ENCODE peak calls at places on chromosome 22, in four cellular contexts. One of them, this sample, is unnamed.

GRCh38 chr22:17149073-17149815 is 9.8 kb downstream of the HDHD5 start:
- DNase-seq in K562: no peak
- DNase-seq in HepG2: no peak
- DNase-seq in H1: no peak
- DNase-seq in this sample: no peak

GRCh38 chr22:17390087-17390486 is 20.8 kb downstream of the CECR2 start:
- DNase-seq in K562: no peak
- DNase-seq in HepG2: no peak
- DNase-seq in H1: no peak
- DNase-seq in this sample: no peak

GRCh38 chr22:24357547-24357946 is 69.9 kb upstream of the ADORA2A start:
- DNase-seq in K562: no peak
- DNase-seq in HepG2: no peak
- DNase-seq in H1: no peak
- DNase-seq in this sample: no peak

GRCh38 chr22:17271711-17272451 is 52.6 kb upstream of the ADA2 start:
- DNase-seq in K562: no peak
- DNase-seq in HepG2: no peak
- DNase-seq in H1: no peak
- DNase-seq in this sample: no peak

GRCh38 chr22:47323518-47323917 is 561.1 kb downstream of the TBC1D22A start:
- DNase-seq in K562: no peak
- DNase-seq in HepG2: no peak
- DNase-seq in H1: no peak
- DNase-seq in this sample: no peak

GRCh38 chr22:17063372-17064106 is 21.3 kb upstream of the IL17RA start:
- DNase-seq in K562: no peak
- DNase-seq in HepG2: no peak
- DNase-seq in H1: peak; percentile 14
- DNase-seq in this sample: no peak

GRCh38 chr22:46534901-46535630 is 2.4 kb downstream of the CELSR1 start:
- DNase-seq in K562: no peak
- DNase-seq in HepG2: no peak
- DNase-seq in H1: no peak
- DNase-seq in this sample: no peak

GRCh38 chr22:32745251-32745995 is 56.1 kb upstream of the TIMP3 start:
- DNase-seq in K562: no peak
- DNase-seq in HepG2: no peak
- DNase-seq in H1: no peak
- DNase-seq in this sample: no peak

GRCh38 chr22:19166421-19166820 is 12.1 kb downstream of the SLC25A1 start:
- DNase-seq in K562: no peak
- DNase-seq in HepG2: no peak
- DNase-seq in H1: no peak
- DNase-seq in this sample: no peak

GRCh38 chr22:18042685-18043084 is 18.3 kb upstream of the MICAL3 start:
- DNase-seq in K562: no peak
- DNase-seq in HepG2: no peak
- DNase-seq in H1: no peak
- DNase-seq in this sample: no peak

GRCh38 chr22:46985507-46985882 is 223.0 kb downstream of the TBC1D22A start:
- DNase-seq in K562: no peak
- DNase-seq in HepG2: no peak
- DNase-seq in H1: no peak
- DNase-seq in this sample: no peak

GRCh38 chr22:19412934-19413333 is 18.6 kb downstream of the HIRA start:
- DNase-seq in K562: no peak
- DNase-seq in HepG2: no peak
- DNase-seq in H1: no peak
- DNase-seq in this sample: no peak

GRCh38 chr22:41028841-41029240 is 63.6 kb upstream of the EP300 start:
- DNase-seq in K562: no peak
- DNase-seq in HepG2: peak; percentile 64
- DNase-seq in H1: no peak
- DNase-seq in this sample: peak; percentile 31

GRCh38 chr22:27752771-27753170 is 48.8 kb downstream of the MN1 start:
- DNase-seq in K562: no peak
- DNase-seq in HepG2: no peak
- DNase-seq in H1: no peak
- DNase-seq in this sample: no peak

GRCh38 chr22:37282385-37282677 is at the start of gene CYTH4:
- DNase-seq in K562: peak; percentile 38
- DNase-seq in HepG2: no peak
- DNase-seq in H1: no peak
- DNase-seq in this sample: no peak
- TF ChIP-seq RNF2 in K562: no peak
- TF ChIP-seq RNF2 in HepG2: no peak
- TF ChIP-seq RNF2 in H1: no peak
- TF ChIP-seq RNF2 in this sample: no peak

GRCh38 chr22:49015993-49016908 is 811.4 kb downstream of the BRD1 start:
- DNase-seq in K562: no peak
- DNase-seq in HepG2: peak; percentile 27
- DNase-seq in H1: peak; percentile 22
- DNase-seq in this sample: no peak
- TF ChIP-seq KDM1A in K562: no peak
- TF ChIP-seq KDM1A in HepG2: no peak
- TF ChIP-seq KDM1A in H1: no peak
- TF ChIP-seq KDM1A in this sample: no peak

DNA sequence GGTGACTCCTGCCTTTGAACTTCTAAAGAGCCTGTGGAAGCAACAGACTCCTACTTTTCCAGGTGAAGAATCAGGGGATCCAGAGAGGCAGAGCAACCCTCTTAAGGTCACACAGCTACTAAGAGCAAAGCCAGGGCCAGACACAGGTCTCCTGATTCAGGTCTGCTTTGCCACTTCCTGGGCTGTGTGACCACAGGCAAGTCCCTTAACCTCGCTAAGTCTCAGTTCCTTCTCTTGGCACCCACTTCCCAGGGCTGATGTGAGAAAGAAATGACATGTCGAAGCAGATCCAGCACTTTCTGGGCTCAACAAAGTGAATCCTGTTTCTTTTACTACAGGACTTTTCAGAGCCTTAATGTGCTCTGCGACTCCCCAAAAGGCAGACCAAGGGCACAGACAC is 30.2 kb downstream of the UQCR10 start:
- DNase-seq in K562: no peak
- DNase-seq in HepG2: no peak
- DNase-seq in H1: no peak
- DNase-seq in this sample: no peak
- TF ChIP-seq RNF2 in K562: no peak
- TF ChIP-seq RNF2 in HepG2: no peak
- TF ChIP-seq RNF2 in H1: no peak
- TF ChIP-seq RNF2 in this sample: no peak

DNA sequence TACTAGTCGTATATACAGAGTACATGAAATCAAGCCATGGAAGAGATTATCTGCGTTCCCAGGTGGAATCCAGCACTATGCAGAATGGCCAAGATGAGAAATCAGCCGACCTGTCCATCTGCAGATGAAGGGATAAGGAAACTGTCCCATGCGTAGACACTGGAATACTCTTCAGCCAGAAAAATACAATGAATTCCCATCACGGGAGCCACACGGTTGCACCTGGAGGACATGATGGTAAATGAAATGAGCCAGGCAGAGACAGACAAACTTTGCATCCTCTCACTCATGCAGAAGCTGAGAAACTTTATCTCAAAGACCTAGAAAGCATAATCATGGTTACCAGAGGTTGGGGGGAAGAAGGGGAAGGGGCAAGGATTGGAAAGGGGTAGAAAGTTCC is 111.9 kb upstream of the TOP3B start:
- DNase-seq in K562: no peak
- DNase-seq in HepG2: no peak
- DNase-seq in H1: no peak
- DNase-seq in this sample: no peak
- TF ChIP-seq KDM1A in K562: no peak
- TF ChIP-seq KDM1A in HepG2: no peak
- TF ChIP-seq KDM1A in H1: no peak
- TF ChIP-seq KDM1A in this sample: no peak

GRCh38 chr22:44630826-44631225 is 71.2 kb upstream of the PRR5 start:
- DNase-seq in K562: no peak
- DNase-seq in HepG2: no peak
- DNase-seq in H1: no peak
- DNase-seq in this sample: no peak
- TF ChIP-seq RNF2 in K562: no peak
- TF ChIP-seq RNF2 in HepG2: no peak
- TF ChIP-seq RNF2 in H1: no peak
- TF ChIP-seq RNF2 in this sample: no peak

DNA sequence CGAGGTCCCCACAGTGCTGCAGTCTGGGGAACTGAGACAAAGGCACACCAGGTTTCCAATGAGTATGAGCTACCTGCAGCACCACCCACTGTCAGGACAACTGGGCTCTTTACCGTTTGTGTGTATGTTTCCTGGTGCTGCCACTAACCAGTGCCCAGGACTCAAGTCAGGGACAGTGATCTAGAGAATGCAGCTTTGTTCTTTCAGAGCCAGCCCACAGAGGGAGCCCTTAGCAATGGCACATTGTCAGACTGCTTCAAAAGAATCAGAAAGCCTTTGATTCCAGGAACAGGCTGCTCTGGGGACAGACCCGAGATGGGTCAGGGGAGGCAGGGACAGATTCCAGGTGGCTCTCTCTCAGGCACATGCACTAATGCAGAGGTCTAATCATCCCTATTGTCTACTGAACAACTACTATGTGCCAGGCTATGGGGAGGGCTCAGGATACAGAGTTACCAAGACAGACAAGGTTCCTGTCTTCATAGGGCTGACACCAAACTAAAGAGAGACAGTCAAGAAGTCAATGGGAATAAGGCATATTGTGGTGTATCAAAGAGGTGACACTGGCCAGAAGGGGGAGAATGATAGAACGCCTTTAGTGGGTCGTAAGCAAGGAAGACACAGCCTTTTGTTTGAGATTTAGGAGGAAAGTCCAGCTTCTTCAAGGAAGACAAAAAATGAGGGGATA is 103.7 kb downstream of the VPREB1 start:
- DNase-seq in K562: no peak
- DNase-seq in HepG2: peak; percentile 45
- DNase-seq in H1: peak; percentile 50
- DNase-seq in this sample: peak; percentile 7
- TF ChIP-seq KDM1A in K562: no peak
- TF ChIP-seq KDM1A in HepG2: no peak
- TF ChIP-seq KDM1A in H1: no peak
- TF ChIP-seq KDM1A in this sample: no peak

GRCh38 chr22:44775862-44776261 is 23.5 kb downstream of the ARHGAP8 start:
- DNase-seq in K562: no peak
- DNase-seq in HepG2: no peak
- DNase-seq in H1: no peak
- DNase-seq in this sample: no peak
- TF ChIP-seq RNF2 in K562: no peak
- TF ChIP-seq RNF2 in HepG2: no peak
- TF ChIP-seq RNF2 in H1: no peak
- TF ChIP-seq RNF2 in this sample: no peak

DNA sequence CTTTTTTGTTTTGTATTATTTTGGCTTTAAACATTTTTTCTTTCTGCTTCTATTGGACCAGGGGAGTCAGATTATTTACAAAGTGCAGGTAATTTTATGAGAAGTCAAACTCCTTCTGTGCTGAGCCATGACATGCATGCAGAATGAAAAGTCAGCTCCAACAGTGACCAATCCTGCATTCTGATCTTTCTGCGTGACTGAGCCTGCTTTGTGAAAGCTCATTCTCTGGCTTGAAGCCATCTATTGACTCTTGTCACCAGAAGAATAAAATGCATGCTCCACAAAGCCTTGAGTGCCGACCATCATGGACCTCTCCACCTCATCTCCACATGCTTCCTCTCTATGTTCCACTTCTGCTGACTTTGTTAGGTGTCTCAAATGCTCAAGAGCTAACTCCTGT is 50.2 kb downstream of the MIAT start:
- DNase-seq in K562: no peak
- DNase-seq in HepG2: no peak
- DNase-seq in H1: no peak
- DNase-seq in this sample: no peak
- TF ChIP-seq KDM1A in K562: no peak
- TF ChIP-seq KDM1A in HepG2: no peak
- TF ChIP-seq KDM1A in H1: no peak
- TF ChIP-seq KDM1A in this sample: no peak

GRCh38 chr22:28985581-28986290 is 75.9 kb downstream of the C22orf31 start:
- DNase-seq in K562: no peak
- DNase-seq in HepG2: no peak
- DNase-seq in H1: no peak
- DNase-seq in this sample: no peak

GRCh38 chr22:28983190-28983589 is 78.4 kb downstream of the C22orf31 start:
- DNase-seq in K562: no peak
- DNase-seq in HepG2: no peak
- DNase-seq in H1: no peak
- DNase-seq in this sample: no peak

GRCh38 chr22:28983788-28984441 is 77.7 kb downstream of the C22orf31 start:
- DNase-seq in K562: no peak
- DNase-seq in HepG2: no peak
- DNase-seq in H1: no peak
- DNase-seq in this sample: no peak

GRCh38 chr22:28986366-28986765 is 75.3 kb downstream of the C22orf31 start:
- DNase-seq in K562: no peak
- DNase-seq in HepG2: peak; percentile 35
- DNase-seq in H1: no peak
- DNase-seq in this sample: no peak

GRCh38 chr22:28984482-28985158 is 77.0 kb downstream of the C22orf31 start:
- DNase-seq in K562: no peak
- DNase-seq in HepG2: no peak
- DNase-seq in H1: no peak
- DNase-seq in this sample: no peak
- TF ChIP-seq RNF2 in K562: no peak
- TF ChIP-seq RNF2 in HepG2: no peak
- TF ChIP-seq RNF2 in H1: no peak
- TF ChIP-seq RNF2 in this sample: no peak

GRCh38 chr22:21731503-21731902 is 4.1 kb downstream of the YPEL1 start:
- DNase-seq in K562: peak; percentile 27
- DNase-seq in HepG2: no peak
- DNase-seq in H1: no peak
- DNase-seq in this sample: no peak
- TF ChIP-seq KDM1A in K562: no peak
- TF ChIP-seq KDM1A in HepG2: no peak
- TF ChIP-seq KDM1A in H1: no peak
- TF ChIP-seq KDM1A in this sample: no peak